ENCODE peak calls at places on chromosome 5, in ten cellular contexts. T, W, N, P, I, O, Z, G, L and C are unnamed samples.
A peak's percentile ranks its signal among the peaks of the same experiment; 100 is the strongest.

GRCh38 chr5:154397652-154398406 is 48.0 kb upstream of the SAP30L start:
- DNase-seq in T (no peak), W (no peak), N (no peak), P (no peak), I (no peak), O (no peak), Z (peak; percentile 57), G (no peak), L (peak; percentile 46), C (no peak)

GRCh38 chr5:158056426-158056825 is 197.5 kb upstream of the CLINT1 start:
- DNase-seq in T (peak; percentile 24), W (no peak), N (no peak), P (no peak), I (peak; percentile 54), O (no peak), Z (no peak), G (no peak), L (no peak), C (no peak)

GRCh38 chr5:147464211-147464610 is 45.7 kb downstream of the DPYSL3 start:
- DNase-seq in T (peak; percentile 46), W (peak; percentile 47), N (no peak), P (no peak), I (peak; percentile 57), O (no peak), Z (no peak), G (no peak), L (peak; percentile 20), C (no peak)

GRCh38 chr5:14869286-14870164 is 2.1 kb downstream of the ANKH start:
- DNase-seq in T (no peak), W (no peak), N (peak; percentile 18), P (no peak), I (peak; percentile 40), O (no peak), Z (no peak), G (no peak), L (no peak), C (peak; percentile 49)

GRCh38 chr5:135012951-135013391 is 21.1 kb downstream of the PITX1 start:
- DNase-seq in T (no peak), W (no peak), N (no peak), P (no peak), I (no peak), O (no peak), Z (peak; percentile 32), G (peak; percentile 13), L (no peak), C (no peak)

GRCh38 chr5:146906803-146907202 is 28.2 kb upstream of the PPP2R2B start:
- DNase-seq in T (no peak), W (no peak), N (no peak), P (no peak), I (no peak), O (no peak), Z (no peak), G (no peak), L (peak; percentile 13), C (no peak)

GRCh38 chr5:142871056-142871879 is 101.1 kb downstream of the ARHGAP26 start:
- DNase-seq in T (no peak), W (no peak), N (no peak), P (no peak), I (no peak), O (no peak), Z (peak; percentile 81), G (no peak), L (no peak), C (no peak)

GRCh38 chr5:179008667-179009066 is 13.5 kb upstream of the GRM6 start:
- DNase-seq in T (no peak), W (no peak), N (no peak), P (no peak), I (no peak), O (no peak), Z (no peak), G (no peak), L (no peak), C (no peak)

GRCh38 chr5:14801792-14802191 is 69.8 kb downstream of the ANKH start:
- DNase-seq in T (no peak), W (no peak), N (no peak), P (no peak), I (no peak), O (no peak), Z (no peak), G (no peak), L (no peak), C (no peak)

GRCh38 chr5:132451387-132451786 is 39.2 kb downstream of the IRF1 start:
- DNase-seq in T (no peak), W (peak; percentile 73), N (no peak), P (no peak), I (peak; percentile 60), O (no peak), Z (no peak), G (no peak), L (no peak), C (no peak)

GRCh38 chr5:167861134-167861930 is 430.1 kb upstream of the WWC1 start:
- DNase-seq in T (peak; percentile 11), W (peak; percentile 18), N (no peak), P (no peak), I (peak; percentile 34), O (no peak), Z (peak; percentile 17), G (no peak), L (peak; percentile 46), C (no peak)

GRCh38 chr5:124902097-124902821 is 155.8 kb upstream of the ZNF608 start:
- DNase-seq in T (peak; percentile 3), W (peak; percentile 62), N (no peak), P (no peak), I (no peak), O (no peak), Z (peak; percentile 14), G (no peak), L (peak; percentile 31), C (no peak)

GRCh38 chr5:8136271-8136670 is 267.3 kb downstream of the MTRR start:
- DNase-seq in T (no peak), W (no peak), N (no peak), P (no peak), I (no peak), O (no peak), Z (no peak), G (no peak), L (no peak), C (no peak)

GRCh38 chr5:32814141-32814540 is 103.0 kb downstream of the NPR3 start:
- DNase-seq in T (no peak), W (no peak), N (no peak), P (no peak), I (no peak), O (no peak), Z (no peak), G (no peak), L (no peak), C (no peak)

GRCh38 chr5:50958852-50959457 is 292.5 kb downstream of the PARP8 start:
- DNase-seq in T (peak; percentile 44), W (peak; percentile 30), N (no peak), P (peak; percentile 27), I (peak; percentile 49), O (no peak), Z (peak; percentile 34), G (no peak), L (peak; percentile 20), C (no peak)

GRCh38 chr5:89208392-89208791 is 325.4 kb upstream of the MEF2C start:
- DNase-seq in T (no peak), W (no peak), N (no peak), P (no peak), I (no peak), O (no peak), Z (no peak), G (no peak), L (no peak), C (no peak)

GRCh38 chr5:142977363-142978051 is 207.3 kb downstream of the ARHGAP26 start:
- DNase-seq in T (peak; percentile 94), W (peak; percentile 94), N (no peak), P (no peak), I (peak; percentile 71), O (peak; percentile 22), Z (no peak), G (no peak), L (no peak), C (peak; percentile 46)

GRCh38 chr5:93611900-93612898 is 29.2 kb downstream of the NR2F1 start:
- DNase-seq in T (no peak), W (peak; percentile 29), N (no peak), P (no peak), I (peak; percentile 35), O (no peak), Z (no peak), G (no peak), L (no peak), C (no peak)

GRCh38 chr5:14147210-14147609 is 4.1 kb downstream of the TRIO start:
- DNase-seq in T (no peak), W (no peak), N (no peak), P (no peak), I (no peak), O (no peak), Z (no peak), G (no peak), L (no peak), C (no peak)

GRCh38 chr5:91311697-91312501 is 71.2 kb downstream of the ARRDC3 start:
- DNase-seq in T (peak; percentile 98), W (peak; percentile 99), N (peak; percentile 36), P (peak; percentile 86), I (peak; percentile 94), O (peak; percentile 30), Z (peak; percentile 74), G (no peak), L (peak; percentile 23), C (peak; percentile 61)

GRCh38 chr5:43643327-43643726 is 40.3 kb downstream of the NNT start:
- DNase-seq in T (peak; percentile 20), W (no peak), N (no peak), P (no peak), I (no peak), O (no peak), Z (no peak), G (no peak), L (no peak), C (no peak)

GRCh38 chr5:175745212-175745611 is 87.3 kb downstream of the HRH2 start:
- DNase-seq in T (no peak), W (no peak), N (no peak), P (no peak), I (peak; percentile 51), O (no peak), Z (no peak), G (no peak), L (no peak), C (no peak)

GRCh38 chr5:78927657-78928282 is 57.3 kb downstream of the ARSB start:
- DNase-seq in T (peak; percentile 96), W (peak; percentile 54), N (no peak), P (no peak), I (peak; percentile 36), O (no peak), Z (no peak), G (no peak), L (peak; percentile 40), C (no peak)

GRCh38 chr5:97735209-97735608 is 552.2 kb upstream of the RIOK2 start:
- DNase-seq in T (peak; percentile 84), W (peak; percentile 28), N (no peak), P (peak; percentile 39), I (peak; percentile 85), O (no peak), Z (no peak), G (no peak), L (no peak), C (no peak)

GRCh38 chr5:122175852-122176251 is 46.5 kb downstream of the ZNF474 start:
- DNase-seq in T (no peak), W (no peak), N (no peak), P (no peak), I (no peak), O (no peak), Z (no peak), G (no peak), L (no peak), C (no peak)

GRCh38 chr5:113278976-113279375 is 155.8 kb downstream of the TSSK1B start:
- DNase-seq in T (no peak), W (peak; percentile 13), N (no peak), P (no peak), I (no peak), O (no peak), Z (no peak), G (no peak), L (no peak), C (no peak)

GRCh38 chr5:117590944-117591343 is 1016.3 kb upstream of the SEMA6A start:
- DNase-seq in T (no peak), W (no peak), N (no peak), P (peak; percentile 47), I (peak; percentile 5), O (no peak), Z (no peak), G (no peak), L (peak; percentile 17), C (no peak)

GRCh38 chr5:124697912-124698690 is 48.3 kb downstream of the ZNF608 start:
- DNase-seq in T (no peak), W (no peak), N (no peak), P (no peak), I (no peak), O (no peak), Z (no peak), G (no peak), L (no peak), C (no peak)